ENCODE peak calls at places on chromosomes 7 and 10, in four cellular contexts. B, F, X and Z are unnamed samples.

GRCh38 chr7:120924837-120925236 is 25.7 kb upstream of the ING3 start:
- DNase-seq in B (no peak), F (no peak), X (no peak), Z (no peak)

GRCh38 chr10:78566216-78567135 is 502.3 kb upstream of the ZMIZ1 start:
- DNase-seq in B (peak), F (no peak), X (peak), Z (no peak)

GRCh38 chr10:19891429-19891828 is 75.2 kb downstream of the PLXDC2 start:
- DNase-seq in B (no peak), F (no peak), X (no peak), Z (no peak)

GRCh38 chr7:3430588-3430987 is 129.5 kb downstream of the SDK1 start:
- DNase-seq in B (no peak), F (peak), X (no peak), Z (no peak)

GRCh38 chr10:132157101-132157500 is 29.6 kb upstream of the DPYSL4 start:
- DNase-seq in B (no peak), F (no peak), X (no peak), Z (no peak)

GRCh38 chr7:95396136-95397032 is at the start of gene PON3:
- DNase-seq in B (no peak), F (peak), X (peak), Z (no peak)

GRCh38 chr10:117005454-117006055 is 568 bp upstream of the SHTN1 start:
- DNase-seq in B (no peak), F (no peak), X (no peak), Z (no peak)

GRCh38 chr10:119268428-119268827 is 61.1 kb downstream of the GRK5 start:
- DNase-seq in B (no peak), F (no peak), X (no peak), Z (no peak)

GRCh38 chr10:44976352-44977198 is 2.0 kb downstream of the DEPP1 start:
- DNase-seq in B (no peak), F (no peak), X (no peak), Z (no peak)

GRCh38 chr10:49552277-49552676 is 13.4 kb upstream of the ERCC6 start:
- DNase-seq in B (no peak), F (no peak), X (no peak), Z (no peak)

GRCh38 chr7:155878674-155879073 is 66.4 kb upstream of the SHH start:
- DNase-seq in B (no peak), F (no peak), X (no peak), Z (no peak)

GRCh38 chr10:22713853-22714523 is 390 bp downstream of the PIP4K2A start:
- DNase-seq in B (no peak), F (no peak), X (no peak), Z (no peak)

GRCh38 chr7:128830231-128831177 is at the start of gene FLNC:
- DNase-seq in B (peak), F (no peak), X (peak), Z (no peak)

GRCh38 chr10:66671562-66671961 is 254.3 kb upstream of the LRRTM3 start:
- DNase-seq in B (no peak), F (no peak), X (no peak), Z (no peak)

GRCh38 chr7:142338633-142339501 is 81.0 kb upstream of the PRSS58 start:
- DNase-seq in B (no peak), F (no peak), X (no peak), Z (peak)

GRCh38 chr10:125656523-125656922 is 26.4 kb downstream of the TEX36 start:
- DNase-seq in B (no peak), F (no peak), X (no peak), Z (no peak)

GRCh38 chr7:77415474-77415821 is 701 bp downstream of the GSAP start:
- DNase-seq in B (no peak), F (no peak), X (no peak), Z (no peak)

GRCh38 chr7:18013936-18014335 is 13.7 kb downstream of the PRPS1L1 start:
- DNase-seq in B (no peak), F (no peak), X (no peak), Z (no peak)

GRCh38 chr7:55931421-55932151 is 20.1 kb upstream of the MRPS17 start:
- DNase-seq in B (no peak), F (no peak), X (no peak), Z (no peak)

GRCh38 chr7:30254717-30255095 is 29.7 kb upstream of the ZNRF2 start:
- DNase-seq in B (no peak), F (no peak), X (no peak), Z (no peak)

GRCh38 chr7:127835679-127836078 is 183.7 kb downstream of the SND1 start:
- DNase-seq in B (no peak), F (no peak), X (no peak), Z (no peak)

GRCh38 chr7:156155988-156156733 is 343.9 kb upstream of the SHH start:
- DNase-seq in B (no peak), F (no peak), X (no peak), Z (no peak)

GRCh38 chr7:101410743-101411476 is 48.2 kb downstream of the COL26A1 start:
- DNase-seq in B (peak), F (peak), X (no peak), Z (no peak)

GRCh38 chr7:36985866-36986402 is 261.6 kb upstream of the AOAH start:
- DNase-seq in B (peak), F (no peak), X (no peak), Z (peak)

GRCh38 chr7:152120210-152120609 is 94.7 kb downstream of the GALNT11 start:
- DNase-seq in B (no peak), F (no peak), X (no peak), Z (no peak)

GRCh38 chr7:123711832-123712293 is 36.9 kb downstream of the WASL start:
- DNase-seq in B (no peak), F (no peak), X (no peak), Z (no peak)

GRCh38 chr7:156474241-156474743 is 166.3 kb upstream of the RNF32 start:
- DNase-seq in B (no peak), F (no peak), X (no peak), Z (no peak)

GRCh38 chr7:1354661-1355567 is 104.4 kb downstream of the MICALL2 start:
- DNase-seq in B (peak), F (no peak), X (no peak), Z (no peak)

GRCh38 chr7:50369408-50370026 is 65.0 kb downstream of the IKZF1 start:
- DNase-seq in B (peak), F (peak), X (no peak), Z (no peak)

GRCh38 chr10:10544890-10545289 is 472.8 kb upstream of the CELF2 start:
- DNase-seq in B (no peak), F (no peak), X (no peak), Z (no peak)

GRCh38 chr10:113441220-113441619 is 111.6 kb upstream of the HABP2 start:
- DNase-seq in B (no peak), F (no peak), X (no peak), Z (no peak)

GRCh38 chr10:133378251-133379096 is 588 bp upstream of the PAOX start:
- DNase-seq in B (peak), F (no peak), X (peak), Z (peak)

GRCh38 chr10:123790132-123790885 is 101.3 kb downstream of the CPXM2 start:
- DNase-seq in B (no peak), F (no peak), X (no peak), Z (no peak)

DNA sequence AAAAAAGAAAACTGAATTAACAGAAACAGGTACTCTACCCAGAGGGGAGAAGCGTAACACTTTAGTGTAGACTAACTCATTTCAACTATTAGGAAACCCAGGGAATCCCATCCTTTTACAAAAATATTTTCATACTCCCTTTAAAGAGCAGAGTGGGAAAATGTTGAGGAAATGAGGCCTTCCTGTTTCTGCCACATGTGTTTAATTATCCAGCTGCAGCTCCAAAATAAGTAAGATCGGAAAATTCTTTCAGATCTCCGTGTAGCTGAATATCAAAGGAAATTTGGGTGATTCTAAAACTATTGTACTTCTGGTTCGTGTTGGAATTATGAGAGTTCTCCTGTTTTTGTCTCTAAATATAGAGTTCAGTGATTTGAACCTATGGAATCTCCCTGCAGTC is 58.0 kb upstream of the CAV2 start:
- DNase-seq in B (no peak), F (no peak), X (no peak), Z (no peak)
- H3K27ac ChIP-seq in B (peak), F (no peak), X (peak), Z (no peak)

GRCh38 chr10:80154626-80154977 is 22.1 kb downstream of the PLAC9 start:
- DNase-seq in B (no peak), F (no peak), X (no peak), Z (no peak)
- H3K27ac ChIP-seq in B (peak), F (no peak), X (peak), Z (no peak)

DNA sequence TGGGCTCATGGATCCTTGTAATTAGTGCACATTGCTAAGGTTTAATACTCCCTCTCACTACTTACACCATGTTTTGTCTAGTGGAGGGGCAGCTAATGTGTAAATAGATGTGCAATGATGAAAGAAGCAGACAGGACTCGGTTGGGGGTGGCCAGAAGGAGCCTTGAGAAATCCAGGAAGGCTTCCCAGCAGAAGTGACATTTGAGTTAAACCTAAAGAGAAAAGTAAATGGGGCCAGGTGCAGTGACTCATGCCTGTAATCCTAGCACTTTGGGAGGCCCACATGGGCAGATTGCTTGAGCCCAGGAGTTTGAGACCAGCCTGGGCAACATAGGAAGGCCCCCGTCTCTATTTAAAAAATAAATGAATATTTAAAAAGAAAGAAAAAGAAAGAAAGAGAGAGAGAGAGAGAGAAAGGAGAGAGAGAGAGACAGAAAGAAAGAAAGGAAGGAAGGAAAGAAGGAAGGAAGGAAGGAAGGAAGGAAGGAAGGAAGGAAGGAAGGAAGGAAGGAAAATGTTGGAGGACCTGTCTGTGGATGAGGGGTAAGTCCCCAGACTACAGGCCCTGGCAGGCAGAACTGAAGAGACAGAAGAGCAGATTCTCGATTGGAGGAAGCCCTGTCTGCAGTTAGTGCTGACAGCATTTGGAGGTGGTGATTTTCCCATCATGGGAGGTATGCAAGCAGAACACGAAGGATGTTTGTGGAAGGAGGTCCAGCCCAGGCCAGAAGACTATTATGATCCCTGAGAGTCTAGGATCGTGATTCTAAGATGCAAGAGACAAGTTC is 3.6 kb downstream of the ELN start:
- DNase-seq in B (no peak), F (no peak), X (no peak), Z (no peak)
- H3K27ac ChIP-seq in B (peak), F (no peak), X (peak), Z (peak)

DNA sequence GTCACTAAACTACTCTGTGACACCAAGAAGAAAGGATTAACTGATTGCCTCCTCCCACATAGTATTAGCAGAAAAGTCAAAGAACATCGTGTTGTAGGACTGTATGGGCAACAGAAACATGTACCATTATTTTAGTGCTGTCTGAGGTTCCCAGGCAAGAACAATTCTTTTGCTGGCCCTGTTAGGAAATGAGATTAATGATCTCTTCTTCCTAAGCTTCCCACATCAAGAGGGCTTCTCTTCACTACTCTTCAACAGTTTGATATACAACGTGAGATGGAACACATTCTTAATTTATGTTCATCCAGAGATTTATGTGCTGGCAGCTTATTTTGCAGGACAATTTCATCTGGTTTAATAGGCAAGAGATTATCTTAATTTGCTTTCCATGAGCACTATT is 219.6 kb downstream of the DOCK4 start:
- DNase-seq in B (no peak), F (no peak), X (no peak), Z (no peak)
- H3K27ac ChIP-seq in B (no peak), F (no peak), X (peak), Z (no peak)

GRCh38 chr7:38316733-38317360 is 43.4 kb upstream of the TARP start:
- DNase-seq in B (no peak), F (no peak), X (no peak), Z (no peak)
- H3K27ac ChIP-seq in B (no peak), F (no peak), X (no peak), Z (no peak)

GRCh38 chr7:105387621-105388372 is 924 bp downstream of the SRPK2 start:
- DNase-seq in B (peak), F (no peak), X (peak), Z (peak)
- H3K27ac ChIP-seq in B (peak), F (no peak), X (peak), Z (peak)

GRCh38 chr10:84333864-84334451 is 5.6 kb downstream of the CCSER2 start:
- DNase-seq in B (no peak), F (no peak), X (no peak), Z (no peak)

GRCh38 chr10:84335516-84335915 is 7.1 kb downstream of the CCSER2 start:
- DNase-seq in B (peak), F (no peak), X (no peak), Z (no peak)

GRCh38 chr10:84337199-84337598 is 8.8 kb downstream of the CCSER2 start:
- DNase-seq in B (no peak), F (no peak), X (no peak), Z (no peak)

GRCh38 chr10:84334806-84335205 is 6.4 kb downstream of the CCSER2 start:
- DNase-seq in B (no peak), F (no peak), X (no peak), Z (no peak)

DNA sequence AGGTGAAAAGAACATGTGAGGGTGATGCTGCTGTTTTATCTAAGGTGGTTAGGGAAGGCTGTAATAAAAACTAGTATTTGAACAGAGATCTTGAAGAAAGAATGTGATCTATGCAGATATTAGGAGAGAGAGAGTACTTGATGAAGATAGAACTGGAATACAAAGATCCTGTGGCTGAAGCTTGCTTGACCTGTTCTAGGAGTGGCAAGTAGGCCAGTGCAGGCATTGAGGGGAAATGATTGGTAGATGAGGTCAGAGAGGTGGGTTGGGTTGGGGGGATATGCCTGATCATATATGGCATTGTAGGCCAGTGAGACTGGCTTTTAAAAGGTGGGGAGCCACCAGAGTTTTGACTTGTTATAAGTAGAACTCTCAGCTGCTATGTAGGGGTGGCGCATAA is 8.0 kb downstream of the CCSER2 start:
- DNase-seq in B (no peak), F (no peak), X (no peak), Z (no peak)
- H3K27ac ChIP-seq in B (no peak), F (no peak), X (no peak), Z (no peak)